ENCODE peak calls at places on chromosomes 7 and 10, in five cellular contexts. U is GM23338, A is uterus, Y is left ventricle myocardium inferior, W is fibroblast of lung. H is an unnamed sample.

GRCh38 chr10:120634629-120635028 is 177.6 kb downstream of the PLPP4 start:
- DNase-seq in U (peak; percentile 83), A (no peak), Y (no peak), W (no peak), H (no peak)

GRCh38 chr7:151080091-151080521 is 503 bp downstream of the FASTK start:
- DNase-seq in U (no peak), A (no peak), Y (peak; percentile 23), W (no peak), H (peak; percentile 42)

GRCh38 chr10:66786705-66787104 is 139.1 kb upstream of the LRRTM3 start:
- DNase-seq in U (no peak), A (no peak), Y (no peak), W (peak; percentile 39), H (no peak)

GRCh38 chr10:74206727-74207126 is 55.7 kb downstream of the ADK start:
- DNase-seq in U (no peak), A (no peak), Y (no peak), W (no peak), H (no peak)

GRCh38 chr7:51123322-51124021 is 193.1 kb downstream of the COBL start:
- DNase-seq in U (no peak), A (no peak), Y (no peak), W (peak; percentile 83), H (peak; percentile 79)

GRCh38 chr10:5888843-5889623 is 660 bp downstream of the ANKRD16 start:
- DNase-seq in U (peak; percentile 70), A (peak; percentile 40), Y (peak; percentile 24), W (peak; percentile 11), H (peak; percentile 37)

GRCh38 chr7:134548877-134549276 is at the start of gene AKR1B15:
- DNase-seq in U (no peak), A (no peak), Y (no peak), W (no peak), H (peak; percentile 90)

GRCh38 chr7:43511029-43511428 is 71.9 kb upstream of the STK17A start:
- DNase-seq in U (peak; percentile 75), A (no peak), Y (no peak), W (no peak), H (no peak)

GRCh38 chr7:18974803-18975202 is 142.6 kb downstream of the TWIST1 start:
- DNase-seq in U (no peak), A (no peak), Y (no peak), W (no peak), H (no peak)

GRCh38 chr10:4057725-4058513 is 272.9 kb upstream of the KLF6 start:
- DNase-seq in U (no peak), A (no peak), Y (no peak), W (no peak), H (no peak)

GRCh38 chr7:2478800-2479199 is 2.6 kb upstream of the GRIFIN start:
- DNase-seq in U (no peak), A (no peak), Y (no peak), W (no peak), H (no peak)

GRCh38 chr7:2451171-2452073 is 24.8 kb downstream of the GRIFIN start:
- DNase-seq in U (peak; percentile 90), A (peak; percentile 82), Y (peak; percentile 86), W (peak; percentile 63), H (peak; percentile 84)

GRCh38 chr10:75180592-75180991 is 30.0 kb upstream of the VDAC2 start:
- DNase-seq in U (no peak), A (no peak), Y (no peak), W (no peak), H (no peak)

GRCh38 chr7:143002856-143003255 is 24.1 kb downstream of the OR9A2 start:
- DNase-seq in U (no peak), A (no peak), Y (no peak), W (no peak), H (no peak)

GRCh38 chr7:74658171-74659004 is 870 bp downstream of the GTF2I start:
- DNase-seq in U (peak; percentile 97), A (peak; percentile 92), Y (peak; percentile 93), W (peak; percentile 90), H (peak; percentile 96)

GRCh38 chr7:114415054-114415997 is 711 bp downstream of the FOXP2 start:
- DNase-seq in U (no peak), A (no peak), Y (no peak), W (peak; percentile 22), H (no peak)

GRCh38 chr7:73519867-73520672 is 2.0 kb downstream of the BAZ1B start:
- DNase-seq in U (no peak), A (no peak), Y (no peak), W (no peak), H (no peak)

GRCh38 chr7:73517241-73517995 is 4.7 kb downstream of the BAZ1B start:
- DNase-seq in U (no peak), A (no peak), Y (no peak), W (no peak), H (no peak)

GRCh38 chr7:73520673-73521635 is 1.1 kb downstream of the BAZ1B start:
- DNase-seq in U (peak; percentile 56), A (no peak), Y (no peak), W (peak; percentile 28), H (no peak)

GRCh38 chr7:73521636-73522080 is 435 bp downstream of the BAZ1B start:
- DNase-seq in U (peak; percentile 55), A (no peak), Y (peak; percentile 74), W (no peak), H (peak; percentile 85)

DNA sequence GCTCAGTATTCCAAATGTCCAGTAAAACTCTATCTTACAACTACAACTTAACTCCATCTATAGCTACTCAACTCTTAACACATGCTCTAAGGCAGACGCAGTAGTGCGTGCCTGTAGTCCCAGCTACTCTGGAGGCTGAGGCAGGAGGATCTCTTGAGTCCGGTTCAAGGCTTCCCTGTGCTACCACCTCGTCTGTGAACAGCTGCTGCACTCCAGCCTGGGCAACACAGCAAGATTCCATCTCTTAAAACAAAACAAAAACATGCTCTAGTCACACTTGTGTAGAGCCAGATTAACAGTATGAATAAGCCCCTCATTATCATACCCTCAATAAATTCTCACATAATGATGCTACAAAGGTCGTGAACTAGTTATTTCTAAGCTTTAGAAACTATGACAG is 3.6 kb downstream of the BAZ1B start:
- DNase-seq in U (no peak), A (no peak), Y (no peak), W (no peak), H (no peak)
- H3K4me1 ChIP-seq in U (peaks cover 18% of the 10 kb centered on the region), A (no peaks in the 10 kb centered on the region), Y (peaks cover 74% of the 10 kb centered on the region), W (no peaks in the 10 kb centered on the region), H (peaks cover 36% of the 10 kb centered on the region)

GRCh38 chr7:20238754-20239324 is 21.7 kb upstream of the MACC1 start:
- DNase-seq in U (no peak), A (no peak), Y (no peak), W (no peak), H (no peak)
- H3K4me3 ChIP-seq in U (no peak overlapping the region), A (no peak overlapping the region), Y (no peak overlapping the region), W (no peak overlapping the region), H (no peak overlapping the region)

GRCh38 chr10:95837368-95837776 is 70.4 kb upstream of the CC2D2B start:
- DNase-seq in U (peak; percentile 11), A (no peak), Y (no peak), W (no peak), H (no peak)

GRCh38 chr10:95836610-95837367 is 71.0 kb upstream of the CC2D2B start:
- DNase-seq in U (no peak), A (no peak), Y (no peak), W (no peak), H (no peak)

GRCh38 chr10:95840121-95840520 is 67.7 kb upstream of the CC2D2B start:
- DNase-seq in U (no peak), A (no peak), Y (no peak), W (no peak), H (no peak)

GRCh38 chr10:95835911-95836310 is 71.9 kb upstream of the CC2D2B start:
- DNase-seq in U (no peak), A (no peak), Y (no peak), W (no peak), H (no peak)

DNA sequence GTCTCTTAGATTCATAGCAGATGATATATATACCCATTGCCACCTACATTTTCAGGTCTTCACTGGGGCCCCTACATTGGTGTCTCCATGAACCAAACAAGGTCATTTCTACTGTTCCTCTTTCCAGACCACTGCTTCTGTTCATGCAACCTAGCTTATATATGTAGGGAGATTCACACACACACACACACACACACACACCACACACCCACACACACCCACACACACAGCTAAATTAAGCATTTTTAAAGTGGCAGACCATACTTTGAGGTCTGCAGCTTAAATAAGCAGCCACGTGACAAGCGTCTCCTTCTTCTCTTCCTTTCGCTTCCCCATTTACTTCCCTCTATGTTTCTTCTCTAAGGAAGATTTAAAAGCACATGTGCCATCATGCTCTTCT is 70.0 kb upstream of the CC2D2B start:
- DNase-seq in U (no peak), A (no peak), Y (no peak), W (no peak), H (no peak)
- H3K4me1 ChIP-seq in U (no peaks in the 10 kb centered on the region), A (peaks cover 5% of the 10 kb centered on the region), Y (peaks cover 23% of the 10 kb centered on the region), W (no peaks in the 10 kb centered on the region), H (no peaks in the 10 kb centered on the region)

GRCh38 chr7:5063698-5064097 is 18.0 kb downstream of the RBAK start:
- DNase-seq in U (no peak), A (no peak), Y (no peak), W (no peak), H (no peak)

GRCh38 chr7:5065107-5065407 is 19.4 kb downstream of the RBAK start:
- DNase-seq in U (no peak), A (no peak), Y (no peak), W (no peak), H (no peak)

GRCh38 chr7:5070206-5070605 is 24.5 kb downstream of the RBAK start:
- DNase-seq in U (no peak), A (no peak), Y (no peak), W (no peak), H (no peak)

GRCh38 chr7:5064391-5065106 is 18.9 kb downstream of the RBAK start:
- DNase-seq in U (peak; percentile 46), A (no peak), Y (no peak), W (peak; percentile 39), H (no peak)
- H3K4me3 ChIP-seq in U (peak overlapping the region; percentile 42), A (no peak overlapping the region), Y (no peak overlapping the region), W (no peak overlapping the region), H (no peak overlapping the region)